ENCODE peak calls at places on chromosomes 3 and 15, in four cellular contexts. One of them, this sample, is unnamed.
A peak's percentile ranks its signal among the peaks of the same experiment; 100 is the strongest.

GRCh38 chr3:181329024-181329423 is 339.5 kb upstream of the DNAJC19 start:
- DNase-seq in CD8-positive, alpha-beta T cell: no peak
- DNase-seq in cardiac muscle cell: no peak
- DNase-seq in RWPE1: no peak
- DNase-seq in this sample: no peak

GRCh38 chr15:27776501-27776900 is 322.6 kb downstream of the OCA2 start:
- DNase-seq in cardiac muscle cell: no peak
- DNase-seq in RWPE1: no peak
- DNase-seq in CD8-positive, alpha-beta T cell: no peak
- DNase-seq in this sample: no peak

GRCh38 chr3:43953814-43954241 is 263.1 kb downstream of the ABHD5 start:
- DNase-seq in RWPE1: no peak
- DNase-seq in CD8-positive, alpha-beta T cell: no peak
- DNase-seq in cardiac muscle cell: no peak
- DNase-seq in this sample: no peak

GRCh38 chr3:144923051-144923450 is 951.4 kb downstream of the DIPK2A start:
- DNase-seq in cardiac muscle cell: no peak
- DNase-seq in RWPE1: no peak
- DNase-seq in CD8-positive, alpha-beta T cell: no peak
- DNase-seq in this sample: no peak

GRCh38 chr3:128326051-128326823 is 140.5 kb downstream of the DNAJB8 start:
- DNase-seq in cardiac muscle cell: no peak
- DNase-seq in CD8-positive, alpha-beta T cell: no peak
- DNase-seq in RWPE1: no peak
- DNase-seq in this sample: no peak

GRCh38 chr3:125125822-125126245 is 70.0 kb upstream of the HEG1 start:
- DNase-seq in cardiac muscle cell: no peak
- DNase-seq in CD8-positive, alpha-beta T cell: no peak
- DNase-seq in RWPE1: peak; percentile 46
- DNase-seq in this sample: peak; percentile 94

GRCh38 chr15:52392008-52392687 is 96.5 kb upstream of the MYO5C start:
- DNase-seq in CD8-positive, alpha-beta T cell: no peak
- DNase-seq in RWPE1: peak; percentile 64
- DNase-seq in cardiac muscle cell: no peak
- DNase-seq in this sample: peak; percentile 50

GRCh38 chr3:32220006-32220405 is 18.5 kb upstream of the CMTM8 start:
- DNase-seq in CD8-positive, alpha-beta T cell: no peak
- DNase-seq in cardiac muscle cell: no peak
- DNase-seq in RWPE1: no peak
- DNase-seq in this sample: no peak

GRCh38 chr15:98070132-98070531 is 109.6 kb downstream of the ARRDC4 start:
- DNase-seq in cardiac muscle cell: no peak
- DNase-seq in CD8-positive, alpha-beta T cell: no peak
- DNase-seq in RWPE1: no peak
- DNase-seq in this sample: no peak

GRCh38 chr3:47678446-47679338 is 100.0 kb upstream of the CSPG5 start:
- DNase-seq in cardiac muscle cell: no peak
- DNase-seq in RWPE1: no peak
- DNase-seq in CD8-positive, alpha-beta T cell: no peak
- DNase-seq in this sample: no peak

GRCh38 chr3:24355806-24356205 is 138.8 kb downstream of the THRB start:
- DNase-seq in cardiac muscle cell: no peak
- DNase-seq in RWPE1: no peak
- DNase-seq in CD8-positive, alpha-beta T cell: no peak
- DNase-seq in this sample: peak; percentile 54

GRCh38 chr3:71117572-71118247 is 465.8 kb downstream of the FOXP1 start:
- DNase-seq in CD8-positive, alpha-beta T cell: no peak
- DNase-seq in cardiac muscle cell: no peak
- DNase-seq in RWPE1: no peak
- DNase-seq in this sample: no peak

GRCh38 chr15:83378921-83379561 is 68.1 kb upstream of the SH3GL3 start:
- DNase-seq in CD8-positive, alpha-beta T cell: no peak
- DNase-seq in cardiac muscle cell: no peak
- DNase-seq in RWPE1: peak; percentile 92
- DNase-seq in this sample: peak; percentile 91

GRCh38 chr3:12175844-12176453 is 17.2 kb upstream of the TIMP4 start:
- DNase-seq in RWPE1: peak; percentile 36
- DNase-seq in CD8-positive, alpha-beta T cell: no peak
- DNase-seq in cardiac muscle cell: peak; percentile 78
- DNase-seq in this sample: no peak

GRCh38 chr3:36992806-36993325 is at the start of gene EPM2AIP1:
- DNase-seq in cardiac muscle cell: peak; percentile 99
- DNase-seq in RWPE1: peak; percentile 100
- DNase-seq in CD8-positive, alpha-beta T cell: no peak
- DNase-seq in this sample: no peak

GRCh38 chr3:180018588-180018987 is 18.1 kb downstream of the PEX5L start:
- DNase-seq in cardiac muscle cell: peak; percentile 13
- DNase-seq in CD8-positive, alpha-beta T cell: no peak
- DNase-seq in RWPE1: no peak
- DNase-seq in this sample: no peak

GRCh38 chr15:99343836-99344551 is 92.7 kb downstream of the LRRC28 start:
- DNase-seq in cardiac muscle cell: peak; percentile 37
- DNase-seq in RWPE1: no peak
- DNase-seq in CD8-positive, alpha-beta T cell: peak; percentile 36
- DNase-seq in this sample: no peak

GRCh38 chr3:165895919-165896318 is 58.7 kb upstream of the BCHE start:
- DNase-seq in RWPE1: no peak
- DNase-seq in CD8-positive, alpha-beta T cell: no peak
- DNase-seq in cardiac muscle cell: peak; percentile 82
- DNase-seq in this sample: no peak

GRCh38 chr3:184687363-184688049 is 24.4 kb downstream of the MAGEF1 start:
- DNase-seq in CD8-positive, alpha-beta T cell: no peak
- DNase-seq in cardiac muscle cell: no peak
- DNase-seq in RWPE1: no peak
- DNase-seq in this sample: no peak

GRCh38 chr3:136513367-136513766 is 238.8 kb downstream of the STAG1 start:
- DNase-seq in cardiac muscle cell: no peak
- DNase-seq in RWPE1: no peak
- DNase-seq in CD8-positive, alpha-beta T cell: no peak
- DNase-seq in this sample: no peak

GRCh38 chr3:186790261-186790981 is 7.0 kb downstream of the EIF4A2 start:
- DNase-seq in CD8-positive, alpha-beta T cell: no peak
- DNase-seq in cardiac muscle cell: peak; percentile 33
- DNase-seq in RWPE1: no peak
- DNase-seq in this sample: peak; percentile 42

GRCh38 chr15:59282515-59283337 is 76.1 kb downstream of the LDHAL6B start:
- DNase-seq in cardiac muscle cell: no peak
- DNase-seq in RWPE1: no peak
- DNase-seq in CD8-positive, alpha-beta T cell: no peak
- DNase-seq in this sample: no peak

GRCh38 chr3:31448035-31448881 is 84.5 kb upstream of the STT3B start:
- DNase-seq in RWPE1: no peak
- DNase-seq in CD8-positive, alpha-beta T cell: no peak
- DNase-seq in cardiac muscle cell: no peak
- DNase-seq in this sample: peak; percentile 25

GRCh38 chr15:91908401-91908800 is 54.9 kb downstream of the SLCO3A1 start:
- DNase-seq in RWPE1: peak; percentile 13
- DNase-seq in cardiac muscle cell: no peak
- DNase-seq in CD8-positive, alpha-beta T cell: no peak
- DNase-seq in this sample: peak; percentile 64

GRCh38 chr15:76546805-76547204 is 210.2 kb downstream of the ISL2 start:
- DNase-seq in cardiac muscle cell: no peak
- DNase-seq in RWPE1: no peak
- DNase-seq in CD8-positive, alpha-beta T cell: no peak
- DNase-seq in this sample: no peak

GRCh38 chr3:171690291-171690690 is 120.0 kb downstream of the PLD1 start:
- DNase-seq in cardiac muscle cell: no peak
- DNase-seq in CD8-positive, alpha-beta T cell: no peak
- DNase-seq in RWPE1: no peak
- DNase-seq in this sample: no peak

GRCh38 chr3:37140899-37141541 is 33.4 kb downstream of the LRRFIP2 start:
- DNase-seq in CD8-positive, alpha-beta T cell: no peak
- DNase-seq in cardiac muscle cell: no peak
- DNase-seq in RWPE1: no peak
- DNase-seq in this sample: no peak

GRCh38 chr3:13528217-13528801 is 20.6 kb upstream of the FBLN2 start:
- DNase-seq in RWPE1: no peak
- DNase-seq in CD8-positive, alpha-beta T cell: no peak
- DNase-seq in cardiac muscle cell: peak; percentile 45
- DNase-seq in this sample: no peak

GRCh38 chr3:182895513-182896112 is 84.7 kb downstream of the DCUN1D1 start:
- DNase-seq in CD8-positive, alpha-beta T cell: no peak
- DNase-seq in RWPE1: no peak
- DNase-seq in cardiac muscle cell: no peak
- DNase-seq in this sample: no peak

GRCh38 chr3:88180398-88180999 is 30.7 kb downstream of the C3orf38 start:
- DNase-seq in cardiac muscle cell: peak; percentile 23
- DNase-seq in RWPE1: peak; percentile 8
- DNase-seq in CD8-positive, alpha-beta T cell: no peak
- DNase-seq in this sample: no peak

DNA sequence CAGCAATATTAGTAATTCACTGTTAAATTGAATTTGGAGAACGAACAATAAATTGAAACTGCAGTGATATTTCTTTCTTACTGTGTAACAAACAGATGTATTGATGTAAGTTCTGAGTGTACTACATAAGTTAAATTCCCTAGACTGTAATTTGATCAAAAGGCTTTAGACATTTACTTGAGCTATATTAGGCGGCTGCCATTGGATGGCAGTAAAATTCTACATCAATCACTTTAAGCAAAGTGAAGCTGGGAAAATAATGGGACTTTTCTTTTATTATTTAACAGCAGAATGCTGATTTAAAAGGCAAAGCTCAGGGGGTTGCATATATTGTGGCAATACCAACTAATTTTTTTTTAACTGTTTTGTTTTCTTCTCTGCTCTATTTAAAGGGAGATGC is 212.6 kb upstream of the PLSCR5 start:
- DNase-seq in cardiac muscle cell: peak; percentile 41
- DNase-seq in RWPE1: no peak
- DNase-seq in CD8-positive, alpha-beta T cell: no peak
- DNase-seq in this sample: no peak
- TF ChIP-seq CTCF in cardiac muscle cell: peak; percentile 47
- TF ChIP-seq CTCF in RWPE1: no peak
- TF ChIP-seq CTCF in CD8-positive, alpha-beta T cell: no peak
- TF ChIP-seq CTCF in this sample: peak; percentile 39

DNA sequence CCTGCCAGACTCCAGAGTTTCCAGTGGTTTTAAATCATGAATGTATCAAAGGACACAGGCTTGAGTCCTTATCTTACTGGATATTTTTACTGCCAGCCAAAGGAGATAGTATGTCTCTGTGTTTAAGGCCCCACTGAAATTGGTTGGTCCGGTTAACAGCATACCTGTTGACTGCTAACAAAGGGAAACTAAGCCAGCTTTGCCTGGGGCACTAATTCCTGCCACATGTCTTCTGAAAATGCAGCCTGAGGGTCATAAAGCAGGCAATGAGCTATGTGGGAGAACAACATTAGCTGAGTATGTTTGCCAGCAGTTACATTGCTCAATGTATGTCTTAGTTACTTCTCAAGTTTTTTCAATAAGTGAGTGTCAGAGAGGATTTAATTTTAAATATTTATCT is 12.4 kb downstream of the PLS1 start:
- DNase-seq in cardiac muscle cell: no peak
- DNase-seq in RWPE1: no peak
- DNase-seq in CD8-positive, alpha-beta T cell: no peak
- DNase-seq in this sample: peak; percentile 16
- TF ChIP-seq CTCF in cardiac muscle cell: no peak
- TF ChIP-seq CTCF in RWPE1: no peak
- TF ChIP-seq CTCF in CD8-positive, alpha-beta T cell: no peak
- TF ChIP-seq CTCF in this sample: no peak

DNA sequence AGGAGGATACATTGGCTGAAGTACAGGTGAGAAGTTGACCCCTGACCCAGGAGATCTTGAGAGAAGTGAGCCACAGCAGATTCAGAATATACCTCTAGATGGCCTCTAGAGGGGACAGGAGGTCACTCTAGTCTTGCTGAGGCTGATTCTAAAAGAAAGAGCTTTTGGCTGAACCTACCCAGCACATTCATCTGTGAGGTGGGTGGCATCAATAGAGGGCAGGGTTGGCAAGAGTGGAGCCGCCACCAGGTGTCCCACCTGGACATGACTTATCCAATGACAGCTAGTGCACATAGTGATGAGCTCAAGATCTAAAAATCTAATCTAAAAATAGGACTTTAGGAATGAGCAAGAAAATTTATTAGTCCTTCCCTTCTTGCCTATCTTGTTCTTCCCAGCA is 51.6 kb downstream of the CYP19A1 start:
- DNase-seq in RWPE1: no peak
- DNase-seq in cardiac muscle cell: no peak
- DNase-seq in CD8-positive, alpha-beta T cell: no peak
- DNase-seq in this sample: no peak
- TF ChIP-seq CTCF in RWPE1: no peak
- TF ChIP-seq CTCF in cardiac muscle cell: no peak
- TF ChIP-seq CTCF in CD8-positive, alpha-beta T cell: no peak
- TF ChIP-seq CTCF in this sample: peak; percentile 32

GRCh38 chr3:105365171-105365535 is 1.6 kb upstream of the ALCAM start:
- DNase-seq in cardiac muscle cell: no peak
- DNase-seq in RWPE1: no peak
- DNase-seq in CD8-positive, alpha-beta T cell: no peak
- DNase-seq in this sample: no peak

GRCh38 chr3:105364113-105364512 is 2.6 kb upstream of the ALCAM start:
- DNase-seq in CD8-positive, alpha-beta T cell: no peak
- DNase-seq in RWPE1: peak; percentile 26
- DNase-seq in cardiac muscle cell: no peak
- DNase-seq in this sample: peak; percentile 56

GRCh38 chr3:105367063-105367405 is 325 bp downstream of the ALCAM start:
- DNase-seq in RWPE1: peak; percentile 12
- DNase-seq in CD8-positive, alpha-beta T cell: no peak
- DNase-seq in cardiac muscle cell: peak; percentile 34
- DNase-seq in this sample: no peak

GRCh38 chr3:105366302-105367062 is at the start of gene ALCAM:
- DNase-seq in cardiac muscle cell: peak; percentile 96
- DNase-seq in CD8-positive, alpha-beta T cell: peak; percentile 60
- DNase-seq in RWPE1: peak; percentile 88
- DNase-seq in this sample: peak; percentile 99

GRCh38 chr3:105365536-105366301 is 990 bp upstream of the ALCAM start:
- DNase-seq in cardiac muscle cell: peak; percentile 23
- DNase-seq in RWPE1: peak; percentile 63
- DNase-seq in CD8-positive, alpha-beta T cell: no peak
- DNase-seq in this sample: peak; percentile 84
- TF ChIP-seq CTCF in cardiac muscle cell: no peak
- TF ChIP-seq CTCF in RWPE1: no peak
- TF ChIP-seq CTCF in CD8-positive, alpha-beta T cell: no peak
- TF ChIP-seq CTCF in this sample: peak; percentile 24

GRCh38 chr3:169772951-169773816 is at the start of gene MYNN:
- DNase-seq in cardiac muscle cell: peak; percentile 92
- DNase-seq in CD8-positive, alpha-beta T cell: peak; percentile 89
- DNase-seq in RWPE1: peak; percentile 74
- DNase-seq in this sample: peak; percentile 79
- TF ChIP-seq CTCF in cardiac muscle cell: peak; percentile 16
- TF ChIP-seq CTCF in CD8-positive, alpha-beta T cell: no peak
- TF ChIP-seq CTCF in RWPE1: no peak
- TF ChIP-seq CTCF in this sample: peak; percentile 36

GRCh38 chr15:36645106-36645505 is 65.7 kb downstream of the CDIN1 start:
- DNase-seq in CD8-positive, alpha-beta T cell: no peak
- DNase-seq in cardiac muscle cell: no peak
- DNase-seq in RWPE1: peak; percentile 14
- DNase-seq in this sample: no peak
- TF ChIP-seq CTCF in CD8-positive, alpha-beta T cell: no peak
- TF ChIP-seq CTCF in cardiac muscle cell: peak; percentile 31
- TF ChIP-seq CTCF in RWPE1: no peak
- TF ChIP-seq CTCF in this sample: peak; percentile 56